ENCODE peak calls at places on chromosome 1, in four cellular contexts. L is activated T-helper 1 cell treated with Interleukin-2 at 50 U/mL for 16 hours, X is choroid plexus epithelial cell, R is lung microvascular endothelial cell. M is an unnamed sample.

GRCh38 chr1:231929311-231929710 is 302.7 kb downstream of the DISC1 start:
- DNase-seq in L (no peak), R (no peak), X (peak; percentile 76), M (no peak)

GRCh38 chr1:66364578-66365391 is 169.2 kb upstream of the SGIP1 start:
- DNase-seq in X (no peak), L (no peak), R (no peak), M (peak; percentile 52)

GRCh38 chr1:16189921-16190499 is 22.4 kb downstream of the ARHGEF19 start:
- DNase-seq in L (no peak), R (no peak), X (no peak), M (no peak)

GRCh38 chr1:183058835-183059234 is 35.6 kb downstream of the LAMC1 start:
- DNase-seq in R (no peak), L (no peak), X (peak; percentile 27), M (no peak)

GRCh38 chr1:84492726-84493125 is 13.5 kb upstream of the SPATA1 start:
- DNase-seq in X (peak; percentile 21), L (no peak), R (no peak), M (no peak)

GRCh38 chr1:182101415-182102041 is 40.0 kb upstream of the ZNF648 start:
- DNase-seq in R (no peak), X (no peak), L (no peak), M (no peak)

GRCh38 chr1:224433041-224433670 is 1.4 kb downstream of the WDR26 start:
- DNase-seq in X (peak; percentile 37), R (peak; percentile 36), L (no peak), M (no peak)

GRCh38 chr1:37474697-37475379 is 458 bp downstream of the ZC3H12A start:
- DNase-seq in X (no peak), R (peak; percentile 50), L (no peak), M (no peak)

GRCh38 chr1:116377564-116378529 is 4.8 kb downstream of the ATP1A1 start:
- DNase-seq in L (no peak), R (peak; percentile 76), X (peak; percentile 96), M (peak; percentile 94)

GRCh38 chr1:166166400-166166699 is 451 bp downstream of the FAM78B start:
- DNase-seq in R (peak; percentile 2), X (no peak), L (no peak), M (no peak)

GRCh38 chr1:46585312-46585711 is 18.8 kb downstream of the MKNK1 start:
- DNase-seq in X (no peak), L (no peak), R (no peak), M (no peak)

GRCh38 chr1:23337869-23338268 is 6.2 kb downstream of the HNRNPR start:
- DNase-seq in R (no peak), X (peak; percentile 26), L (no peak), M (no peak)

M was measured in GM12865.